ENCODE peak calls at places on chromosomes 13 and 19, in four cellular contexts. R is EH; Y is activated T-cell treated with anti-CD3 and anti-CD28 coated beads, Interleukin-2, amount 50 U/mL, for 72 hours; D is NCI-H1105 treated with DMSO at 0.1 percent for 48 hours. B is an unnamed sample.

GRCh38 chr19:752652-753517 is 2.0 kb downstream of the MISP start:
- DNase-seq in R (peak; percentile 91), Y (no peak), D (no peak), B (no peak)

GRCh38 chr19:16442386-16443276 is 29.1 kb downstream of the EPS15L1 start:
- DNase-seq in R (no peak), Y (no peak), D (peak; percentile 62), B (peak; percentile 15)

GRCh38 chr13:69793803-69794453 is 313.7 kb upstream of the ATXN8OS start:
- DNase-seq in R (no peak), Y (no peak), D (no peak), B (no peak)

GRCh38 chr19:31520633-31521032 is 171.4 kb upstream of the TSHZ3 start:
- DNase-seq in R (no peak), Y (no peak), D (no peak), B (no peak)

GRCh38 chr19:17719730-17720486 is 628 bp downstream of the MAP1S start:
- DNase-seq in R (no peak), Y (peak; percentile 41), D (peak; percentile 63), B (no peak)

GRCh38 chr13:102902789-102903347 is 57.0 kb downstream of the ERCC5 start:
- DNase-seq in R (no peak), Y (no peak), D (no peak), B (no peak)

GRCh38 chr19:55096061-55096701 is 20.5 kb downstream of the EPS8L1 start:
- DNase-seq in R (no peak), Y (no peak), D (no peak), B (no peak)

GRCh38 chr19:39430675-39431593 is 4.8 kb downstream of the RPS16 start:
- DNase-seq in R (peak; percentile 81), Y (peak; percentile 80), D (no peak), B (no peak)

GRCh38 chr19:40523322-40524047 is 53.2 kb upstream of the SHKBP1 start:
- DNase-seq in R (peak; percentile 56), Y (peak; percentile 71), D (peak; percentile 59), B (peak; percentile 43)

GRCh38 chr19:10206226-10206873 is 11.6 kb upstream of the DNMT1 start:
- DNase-seq in R (peak; percentile 54), Y (no peak), D (no peak), B (peak; percentile 83)

B was measured in DMS79.